ENCODE peak calls at places on chromosomes 6 and 20, in four cellular contexts. One of them, this sample, is unnamed.

GRCh38 chr20:6707231-6707870 is 60.1 kb upstream of the BMP2 start:
- DNase-seq in foreskin keratinocyte: no peak
- DNase-seq in fibroblast of lung: peak
- DNase-seq in upper lobe of right lung: no peak
- DNase-seq in this sample: no peak

GRCh38 chr20:57450931-57451330 is 59.7 kb downstream of the RBM38 start:
- DNase-seq in foreskin keratinocyte: no peak
- DNase-seq in fibroblast of lung: no peak
- DNase-seq in upper lobe of right lung: no peak
- DNase-seq in this sample: no peak

GRCh38 chr20:17648782-17649730 is 33.0 kb downstream of the RRBP1 start:
- DNase-seq in foreskin keratinocyte: no peak
- DNase-seq in fibroblast of lung: no peak
- DNase-seq in upper lobe of right lung: peak
- DNase-seq in this sample: peak

GRCh38 chr6:22557007-22557406 is 12.4 kb upstream of the HDGFL1 start:
- DNase-seq in foreskin keratinocyte: no peak
- DNase-seq in fibroblast of lung: no peak
- DNase-seq in upper lobe of right lung: no peak
- DNase-seq in this sample: no peak

GRCh38 chr6:3164388-3164787 is 7.0 kb upstream of the TUBB2A start:
- DNase-seq in foreskin keratinocyte: no peak
- DNase-seq in fibroblast of lung: no peak
- DNase-seq in upper lobe of right lung: no peak
- DNase-seq in this sample: no peak

GRCh38 chr20:23596856-23597255 is 8.9 kb downstream of the CST9 start:
- DNase-seq in foreskin keratinocyte: no peak
- DNase-seq in fibroblast of lung: no peak
- DNase-seq in upper lobe of right lung: no peak
- DNase-seq in this sample: no peak

GRCh38 chr6:137025786-137026730 is 18.7 kb downstream of the IL20RA start:
- DNase-seq in foreskin keratinocyte: peak
- DNase-seq in fibroblast of lung: peak
- DNase-seq in upper lobe of right lung: no peak
- DNase-seq in this sample: peak

GRCh38 chr6:169042061-169042460 is 211.6 kb downstream of the THBS2 start:
- DNase-seq in foreskin keratinocyte: no peak
- DNase-seq in fibroblast of lung: no peak
- DNase-seq in upper lobe of right lung: no peak
- DNase-seq in this sample: no peak

GRCh38 chr6:128710305-128710704 is 172.6 kb upstream of the LAMA2 start:
- DNase-seq in foreskin keratinocyte: no peak
- DNase-seq in fibroblast of lung: peak
- DNase-seq in upper lobe of right lung: no peak
- DNase-seq in this sample: no peak

GRCh38 chr6:10429638-10430427 is 15.0 kb upstream of the TFAP2A start:
- DNase-seq in foreskin keratinocyte: peak
- DNase-seq in fibroblast of lung: peak
- DNase-seq in upper lobe of right lung: no peak
- DNase-seq in this sample: peak

GRCh38 chr6:27312146-27312949 is at the start of gene POM121L2:
- DNase-seq in foreskin keratinocyte: peak
- DNase-seq in fibroblast of lung: peak
- DNase-seq in upper lobe of right lung: peak
- DNase-seq in this sample: peak

GRCh38 chr20:18973499-18974173 is 160.1 kb downstream of the SCP2D1 start:
- DNase-seq in foreskin keratinocyte: no peak
- DNase-seq in fibroblast of lung: no peak
- DNase-seq in upper lobe of right lung: no peak
- DNase-seq in this sample: peak

GRCh38 chr6:121998631-121999030 is 400.8 kb upstream of the HSF2 start:
- DNase-seq in foreskin keratinocyte: no peak
- DNase-seq in fibroblast of lung: no peak
- DNase-seq in upper lobe of right lung: no peak
- DNase-seq in this sample: no peak

GRCh38 chr20:50567860-50568548 is 57.8 kb downstream of the PTPN1 start:
- DNase-seq in foreskin keratinocyte: no peak
- DNase-seq in fibroblast of lung: no peak
- DNase-seq in upper lobe of right lung: peak
- DNase-seq in this sample: no peak
- TF ChIP-seq CTCF in foreskin keratinocyte: no peak
- TF ChIP-seq CTCF in fibroblast of lung: no peak
- TF ChIP-seq CTCF in upper lobe of right lung: no peak
- TF ChIP-seq CTCF in this sample: no peak

GRCh38 chr20:39050555-39050902 is 88.4 kb downstream of the DHX35 start:
- DNase-seq in foreskin keratinocyte: no peak
- DNase-seq in fibroblast of lung: no peak
- DNase-seq in upper lobe of right lung: no peak
- DNase-seq in this sample: no peak

GRCh38 chr20:39047417-39047985 is 85.4 kb downstream of the DHX35 start:
- DNase-seq in foreskin keratinocyte: no peak
- DNase-seq in fibroblast of lung: no peak
- DNase-seq in upper lobe of right lung: no peak
- DNase-seq in this sample: no peak

GRCh38 chr20:39049684-39050554 is 87.8 kb downstream of the DHX35 start:
- DNase-seq in foreskin keratinocyte: no peak
- DNase-seq in fibroblast of lung: peak
- DNase-seq in upper lobe of right lung: peak
- DNase-seq in this sample: peak

GRCh38 chr20:39048000-39048696 is 86.0 kb downstream of the DHX35 start:
- DNase-seq in foreskin keratinocyte: no peak
- DNase-seq in fibroblast of lung: peak
- DNase-seq in upper lobe of right lung: peak
- DNase-seq in this sample: peak

GRCh38 chr20:39049148-39049547 is 87.0 kb downstream of the DHX35 start:
- DNase-seq in foreskin keratinocyte: no peak
- DNase-seq in fibroblast of lung: no peak
- DNase-seq in upper lobe of right lung: no peak
- DNase-seq in this sample: no peak
- H3K27ac ChIP-seq in foreskin keratinocyte: no peak
- H3K27ac ChIP-seq in fibroblast of lung: no peak
- H3K27ac ChIP-seq in upper lobe of right lung: peak
- H3K27ac ChIP-seq in this sample: no peak

DNA sequence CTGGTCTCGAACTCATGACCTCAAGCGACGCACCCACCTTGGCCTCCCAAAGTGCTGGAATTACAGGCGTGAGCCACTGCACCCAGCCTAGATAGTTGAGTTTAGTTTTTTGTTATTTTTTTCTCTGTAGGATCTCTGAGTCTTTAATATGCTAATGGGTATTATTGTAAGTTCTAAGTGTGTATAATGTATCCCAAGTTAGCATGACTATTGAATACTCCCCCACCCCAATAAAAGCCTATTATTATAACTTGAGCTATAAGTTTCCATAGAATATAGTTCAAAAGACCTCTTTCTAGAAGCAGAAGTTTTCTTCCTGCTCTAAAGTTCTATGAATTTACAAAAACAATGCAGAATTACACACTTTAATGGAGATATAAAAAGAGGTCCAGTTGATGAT is 210.4 kb upstream of the MARCKS start:
- DNase-seq in foreskin keratinocyte: no peak
- DNase-seq in fibroblast of lung: no peak
- DNase-seq in upper lobe of right lung: no peak
- DNase-seq in this sample: no peak
- TF ChIP-seq CTCF in foreskin keratinocyte: no peak
- TF ChIP-seq CTCF in fibroblast of lung: no peak
- TF ChIP-seq CTCF in upper lobe of right lung: no peak
- TF ChIP-seq CTCF in this sample: no peak

DNA sequence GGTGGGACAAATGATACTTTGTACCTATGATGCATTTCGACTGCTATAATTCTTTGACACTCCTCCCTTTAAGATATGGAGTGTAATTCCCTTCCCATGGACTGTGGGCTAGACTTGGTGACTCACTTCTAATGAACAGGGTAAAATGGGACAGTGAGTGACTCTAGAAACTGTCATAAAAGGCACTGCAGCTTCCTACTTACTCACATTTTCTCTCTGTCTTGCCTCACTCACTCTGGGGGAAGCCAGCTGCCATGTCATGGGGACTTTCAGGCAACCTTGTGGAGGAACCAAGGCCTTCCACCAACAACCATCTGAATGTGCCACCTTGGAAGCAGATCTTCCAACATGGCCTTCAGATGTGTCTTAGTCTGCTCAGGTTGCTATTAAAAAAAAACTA is 12.9 kb upstream of the GFOD1 start:
- DNase-seq in foreskin keratinocyte: no peak
- DNase-seq in fibroblast of lung: no peak
- DNase-seq in upper lobe of right lung: no peak
- DNase-seq in this sample: no peak
- H3K27ac ChIP-seq in foreskin keratinocyte: no peak
- H3K27ac ChIP-seq in fibroblast of lung: no peak
- H3K27ac ChIP-seq in upper lobe of right lung: no peak
- H3K27ac ChIP-seq in this sample: no peak

GRCh38 chr6:159540883-159541282 is 152.2 kb downstream of the SOD2 start:
- DNase-seq in foreskin keratinocyte: no peak
- DNase-seq in fibroblast of lung: no peak
- DNase-seq in upper lobe of right lung: no peak
- DNase-seq in this sample: no peak

GRCh38 chr6:159535629-159536028 is 157.4 kb downstream of the SOD2 start:
- DNase-seq in foreskin keratinocyte: no peak
- DNase-seq in fibroblast of lung: no peak
- DNase-seq in upper lobe of right lung: no peak
- DNase-seq in this sample: no peak

GRCh38 chr6:159541296-159541695 is 151.7 kb downstream of the SOD2 start:
- DNase-seq in foreskin keratinocyte: no peak
- DNase-seq in fibroblast of lung: no peak
- DNase-seq in upper lobe of right lung: no peak
- DNase-seq in this sample: no peak

GRCh38 chr6:159540152-159540551 is 152.9 kb downstream of the SOD2 start:
- DNase-seq in foreskin keratinocyte: no peak
- DNase-seq in fibroblast of lung: no peak
- DNase-seq in upper lobe of right lung: no peak
- DNase-seq in this sample: no peak
- TF ChIP-seq CTCF in foreskin keratinocyte: peak
- TF ChIP-seq CTCF in fibroblast of lung: no peak
- TF ChIP-seq CTCF in upper lobe of right lung: peak
- TF ChIP-seq CTCF in this sample: peak

GRCh38 chr20:33477386-33478234 is 12.3 kb upstream of the CBFA2T2 start:
- DNase-seq in foreskin keratinocyte: no peak
- DNase-seq in fibroblast of lung: no peak
- DNase-seq in upper lobe of right lung: no peak
- DNase-seq in this sample: no peak

GRCh38 chr20:33474097-33474846 is 15.6 kb upstream of the CBFA2T2 start:
- DNase-seq in foreskin keratinocyte: no peak
- DNase-seq in fibroblast of lung: no peak
- DNase-seq in upper lobe of right lung: no peak
- DNase-seq in this sample: no peak

GRCh38 chr20:33472868-33473267 is 17.0 kb upstream of the CBFA2T2 start:
- DNase-seq in foreskin keratinocyte: no peak
- DNase-seq in fibroblast of lung: no peak
- DNase-seq in upper lobe of right lung: no peak
- DNase-seq in this sample: no peak

GRCh38 chr20:33474963-33475362 is 14.9 kb upstream of the CBFA2T2 start:
- DNase-seq in foreskin keratinocyte: no peak
- DNase-seq in fibroblast of lung: no peak
- DNase-seq in upper lobe of right lung: no peak
- DNase-seq in this sample: no peak

DNA sequence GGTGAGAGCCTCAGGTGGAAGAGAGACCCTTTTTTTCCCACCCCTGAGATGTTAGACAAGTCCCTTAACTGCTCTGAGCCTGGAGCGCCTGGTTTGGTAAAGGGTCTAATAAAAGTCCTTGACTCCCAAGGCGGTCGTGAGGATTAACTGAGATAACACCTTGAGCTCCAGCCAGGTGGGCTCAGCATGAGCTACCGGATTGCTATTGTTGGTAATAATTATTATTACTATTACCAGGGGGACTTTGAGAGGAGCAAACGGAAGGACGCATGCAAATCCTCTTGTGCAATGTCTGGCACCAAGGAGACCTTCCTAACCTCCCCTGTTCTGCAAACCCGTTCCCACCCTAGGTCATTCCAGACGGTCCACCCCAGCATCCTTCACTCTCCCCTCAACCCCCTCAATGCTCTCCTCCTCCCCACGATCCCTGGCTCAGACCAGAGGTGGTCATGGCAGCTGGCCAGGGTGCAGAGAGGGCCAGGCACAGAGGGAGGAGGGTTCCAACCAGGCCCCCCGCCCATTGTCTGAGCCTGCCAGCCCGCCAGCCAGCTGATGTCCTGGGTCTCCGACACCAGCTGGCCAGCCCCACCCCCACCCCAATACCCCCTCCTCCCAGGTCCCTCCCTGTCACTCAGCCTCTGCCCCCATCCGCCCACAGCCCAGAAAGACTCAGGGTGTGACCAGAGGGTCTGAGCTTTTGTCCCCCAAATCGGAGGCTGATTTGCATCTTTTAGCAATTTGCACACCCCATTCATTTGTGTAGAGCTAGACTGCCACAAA is 14.3 kb upstream of the CBFA2T2 start:
- DNase-seq in foreskin keratinocyte: no peak
- DNase-seq in fibroblast of lung: no peak
- DNase-seq in upper lobe of right lung: no peak
- DNase-seq in this sample: no peak
- H3K27ac ChIP-seq in foreskin keratinocyte: no peak
- H3K27ac ChIP-seq in fibroblast of lung: no peak
- H3K27ac ChIP-seq in upper lobe of right lung: no peak
- H3K27ac ChIP-seq in this sample: no peak